ENCODE peak calls at places on chromosomes 5 and 9, in nine cellular contexts. V, L, A, J, W, O, H, R and Y are unnamed samples.

GRCh38 chr9:125966959-125967711 is 220.0 kb downstream of the PBX3 start:
- DNase-seq in V (no peak), L (no peak), A (no peak), J (no peak), W (no peak), O (no peak), H (no peak), R (no peak), Y (no peak)

GRCh38 chr9:137467896-137468295 is 8.8 kb upstream of the NSMF start:
- DNase-seq in V (no peak), L (no peak), A (no peak), J (no peak), W (no peak), O (no peak), H (peak), R (no peak), Y (no peak)

GRCh38 chr5:168422431-168422830 is 63.8 kb upstream of the RARS1 start:
- DNase-seq in V (no peak), L (peak), A (no peak), J (no peak), W (no peak), O (no peak), H (no peak), R (no peak), Y (no peak)

GRCh38 chr5:91111473-91112238 is 271.5 kb downstream of the ARRDC3 start:
- DNase-seq in V (no peak), L (no peak), A (no peak), J (no peak), W (no peak), O (no peak), H (no peak), R (no peak), Y (no peak)

GRCh38 chr9:79741381-79741780 is 169.6 kb downstream of the TLE4 start:
- DNase-seq in V (no peak), L (no peak), A (no peak), J (no peak), W (no peak), O (no peak), H (no peak), R (no peak), Y (no peak)

GRCh38 chr5:57176350-57176857 is 2.5 kb downstream of the GPBP1 start:
- DNase-seq in V (no peak), L (no peak), A (no peak), J (no peak), W (no peak), O (no peak), H (no peak), R (no peak), Y (peak)

GRCh38 chr9:127390563-127390962 is 6.4 kb upstream of the SLC2A8 start:
- DNase-seq in V (peak), L (no peak), A (no peak), J (no peak), W (no peak), O (no peak), H (no peak), R (no peak), Y (no peak)

GRCh38 chr5:169933624-169934023 is 46.7 kb downstream of the INSYN2B start:
- DNase-seq in V (no peak), L (no peak), A (no peak), J (no peak), W (no peak), O (no peak), H (no peak), R (no peak), Y (no peak)

GRCh38 chr5:58188287-58188651 is 271.6 kb downstream of the PLK2 start:
- DNase-seq in V (no peak), L (peak), A (no peak), J (no peak), W (no peak), O (no peak), H (peak), R (no peak), Y (no peak)

GRCh38 chr9:77588319-77588937 is 59.7 kb downstream of the GNA14 start:
- DNase-seq in V (no peak), L (no peak), A (no peak), J (peak), W (no peak), O (no peak), H (no peak), R (no peak), Y (no peak)

GRCh38 chr5:102758576-102758975 is 3.5 kb downstream of the PAM start:
- DNase-seq in V (no peak), L (no peak), A (no peak), J (no peak), W (no peak), O (no peak), H (no peak), R (no peak), Y (no peak)

GRCh38 chr5:170896779-170897178 is 35.0 kb downstream of the RANBP17 start:
- DNase-seq in V (no peak), L (no peak), A (peak), J (peak), W (no peak), O (no peak), H (no peak), R (peak), Y (peak)

GRCh38 chr5:174549254-174549653 is 175.1 kb upstream of the MSX2 start:
- DNase-seq in V (no peak), L (no peak), A (no peak), J (no peak), W (no peak), O (no peak), H (no peak), R (no peak), Y (no peak)

DNA sequence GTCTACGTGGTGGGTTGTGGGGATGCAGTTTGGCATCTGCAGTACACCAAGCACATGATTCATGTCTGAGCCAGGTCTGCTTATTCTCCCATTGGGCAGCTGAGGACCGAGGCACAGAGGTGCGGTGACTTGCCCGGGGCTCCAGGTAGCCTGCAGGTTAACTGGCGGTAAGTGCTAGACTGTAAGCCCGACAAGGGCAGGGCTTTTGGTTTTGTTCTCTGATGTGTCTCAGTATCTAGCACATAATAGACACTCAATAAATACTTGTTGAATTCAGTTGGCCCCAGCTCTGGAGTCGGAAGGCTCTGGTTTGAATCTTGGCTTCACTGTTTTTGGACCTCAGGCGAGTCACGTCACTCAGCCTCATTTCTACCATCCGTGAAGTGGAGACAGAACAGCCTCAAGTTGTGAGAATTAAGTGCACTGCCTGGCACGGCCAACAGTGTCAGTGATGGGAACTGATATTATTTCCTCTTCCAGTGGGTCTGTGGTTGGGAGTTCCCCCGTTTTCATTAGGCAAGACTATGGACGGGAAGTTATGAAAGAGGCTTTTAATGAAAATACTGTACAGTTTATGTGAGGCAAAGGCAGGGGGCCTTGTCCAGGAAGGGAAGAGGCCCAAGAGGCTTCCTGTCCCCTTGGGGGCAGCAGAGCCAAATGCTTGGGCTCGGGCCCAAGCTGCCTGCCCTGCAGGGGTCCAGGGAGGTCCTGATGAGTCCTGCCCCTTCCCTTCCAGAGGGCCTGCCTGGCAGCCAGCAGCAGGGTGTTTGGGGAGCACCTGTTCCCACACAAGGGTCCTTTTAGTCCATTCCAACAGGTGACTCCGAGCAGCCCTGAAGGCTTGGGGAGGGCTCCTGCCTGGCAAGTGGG is 3.3 kb downstream of the PRELID1 start:
- DNase-seq in V (no peak), L (no peak), A (no peak), J (no peak), W (no peak), O (no peak), H (no peak), R (no peak), Y (no peak)
- TF ChIP-seq POLR2A in V (peak), L (no peak), A (no peak), J (no peak), W (no peak), O (no peak), H (no peak), R (no peak), Y (peak)

GRCh38 chr5:611731-612486 is at the start of gene CEP72:
- DNase-seq in V (peak), L (peak), A (peak), J (peak), W (peak), O (peak), H (peak), R (peak), Y (peak)
- TF ChIP-seq POLR2A in V (peak), L (no peak), A (no peak), J (peak), W (no peak), O (no peak), H (no peak), R (no peak), Y (no peak)

GRCh38 chr5:6373081-6373846 is 5.1 kb downstream of the MED10 start:
- DNase-seq in V (no peak), L (no peak), A (no peak), J (no peak), W (no peak), O (no peak), H (no peak), R (no peak), Y (peak)

GRCh38 chr5:6371079-6371810 is 7.1 kb downstream of the MED10 start:
- DNase-seq in V (no peak), L (no peak), A (no peak), J (no peak), W (no peak), O (no peak), H (no peak), R (no peak), Y (no peak)

GRCh38 chr5:6372251-6373080 is 5.9 kb downstream of the MED10 start:
- DNase-seq in V (no peak), L (no peak), A (no peak), J (no peak), W (no peak), O (no peak), H (no peak), R (no peak), Y (no peak)

GRCh38 chr5:6365977-6366590 is 12.3 kb downstream of the MED10 start:
- DNase-seq in V (no peak), L (no peak), A (no peak), J (no peak), W (no peak), O (no peak), H (no peak), R (peak), Y (no peak)

DNA sequence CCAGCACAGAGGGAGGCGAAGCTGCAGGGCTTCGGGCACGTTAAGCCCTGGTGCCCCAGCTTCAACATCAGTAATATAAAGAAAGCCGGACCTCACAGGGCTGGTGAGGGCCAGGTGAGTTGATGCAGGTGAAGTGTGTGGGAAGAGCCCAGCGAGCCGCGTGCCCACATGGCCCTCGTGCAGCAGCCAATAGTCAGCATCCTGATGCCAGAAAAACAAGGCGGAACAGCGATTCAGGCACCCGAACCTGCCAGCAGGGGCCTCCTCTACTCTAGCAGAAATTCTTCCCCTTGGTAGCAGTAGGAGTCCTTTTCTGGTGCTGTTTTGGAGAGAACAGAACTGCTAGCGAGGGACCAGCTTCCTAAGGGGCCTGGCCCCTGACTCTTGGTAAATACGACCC is 7.8 kb downstream of the MED10 start:
- DNase-seq in V (no peak), L (no peak), A (no peak), J (no peak), W (no peak), O (no peak), H (no peak), R (no peak), Y (no peak)
- TF ChIP-seq POLR2A in V (no peak), L (no peak), A (no peak), J (no peak), W (no peak), O (no peak), H (no peak), R (no peak), Y (no peak)

GRCh38 chr9:93094294-93095204 is 1.5 kb upstream of the CARD19 start:
- DNase-seq in V (no peak), L (no peak), A (peak), J (no peak), W (peak), O (peak), H (peak), R (no peak), Y (peak)

GRCh38 chr9:93096811-93097382 is 880 bp downstream of the CARD19 start:
- DNase-seq in V (no peak), L (no peak), A (peak), J (no peak), W (peak), O (no peak), H (peak), R (no peak), Y (no peak)

GRCh38 chr9:93096131-93096802 is at the start of gene CARD19:
- DNase-seq in V (no peak), L (no peak), A (peak), J (peak), W (no peak), O (peak), H (peak), R (peak), Y (peak)

GRCh38 chr9:93093449-93094293 is 2.3 kb upstream of the CARD19 start:
- DNase-seq in V (no peak), L (no peak), A (no peak), J (no peak), W (peak), O (peak), H (peak), R (no peak), Y (peak)

GRCh38 chr9:93095205-93096130 is 549 bp upstream of the CARD19 start:
- DNase-seq in V (peak), L (peak), A (peak), J (peak), W (peak), O (peak), H (peak), R (peak), Y (peak)
- TF ChIP-seq POLR2A in V (peak), L (peak), A (peak), J (peak), W (peak), O (peak), H (peak), R (no peak), Y (peak)

GRCh38 chr5:53453898-53454837 is 26.3 kb upstream of the FST start:
- DNase-seq in V (no peak), L (no peak), A (no peak), J (no peak), W (no peak), O (no peak), H (no peak), R (no peak), Y (no peak)

GRCh38 chr5:53456366-53456765 is 24.1 kb upstream of the FST start:
- DNase-seq in V (no peak), L (no peak), A (no peak), J (no peak), W (no peak), O (no peak), H (no peak), R (no peak), Y (no peak)
- TF ChIP-seq POLR2A in V (no peak), L (no peak), A (no peak), J (no peak), W (no peak), O (no peak), H (no peak), R (no peak), Y (no peak)

GRCh38 chr9:106920701-106921283 is 57.8 kb downstream of the ZNF462 start:
- DNase-seq in V (no peak), L (peak), A (no peak), J (no peak), W (no peak), O (no peak), H (no peak), R (peak), Y (no peak)
- TF ChIP-seq POLR2A in V (no peak), L (no peak), A (no peak), J (no peak), W (no peak), O (no peak), H (no peak), R (no peak), Y (no peak)

DNA sequence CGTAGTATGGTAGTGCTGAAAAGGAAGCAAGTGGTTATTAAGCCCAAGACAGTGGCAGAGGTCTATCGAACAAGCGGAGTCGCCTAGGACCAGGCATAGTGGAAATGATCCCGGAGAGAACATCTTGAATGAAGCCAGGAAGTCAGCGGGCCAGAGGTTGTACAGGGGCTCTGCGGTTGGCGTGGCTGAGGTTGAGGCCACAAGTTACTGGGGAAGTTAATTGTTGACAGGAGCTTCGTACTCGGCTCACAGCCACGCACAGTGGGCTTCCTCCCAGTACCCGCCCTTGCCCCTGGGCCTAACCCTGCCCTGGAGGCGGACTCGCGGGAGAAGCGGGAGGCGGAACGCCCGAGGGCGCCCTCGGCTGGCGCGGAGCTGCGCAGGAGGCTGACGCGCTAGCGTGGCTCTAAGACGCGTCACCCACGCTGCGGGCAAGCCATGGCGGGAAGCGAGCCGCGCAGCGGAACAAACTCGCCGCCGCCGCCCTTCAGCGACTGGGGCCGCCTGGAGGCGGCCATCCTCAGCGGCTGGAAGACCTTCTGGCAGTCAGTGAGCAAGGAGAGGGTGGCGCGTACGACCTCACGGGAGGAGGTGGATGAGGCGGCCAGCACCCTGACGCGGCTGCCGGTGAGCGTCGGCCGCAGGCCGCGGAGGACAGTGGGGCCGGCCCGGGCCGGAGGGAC is at the start of gene FBXO4:
- DNase-seq in V (peak), L (peak), A (peak), J (peak), W (peak), O (peak), H (peak), R (peak), Y (peak)
- TF ChIP-seq POLR2A in V (peak), L (peak), A (peak), J (peak), W (peak), O (peak), H (peak), R (no peak), Y (peak)